ENCODE peak calls at places on chromosomes 16 and 17, in six cellular contexts. One of them, this sample, is unnamed.

GRCh38 chr17:57379237-57380054 is 123.1 kb downstream of the MSI2 start:
- DNase-seq in tibial nerve: no peak
- DNase-seq in GM12878: no peak
- DNase-seq in lung: no peak
- DNase-seq in uterus: peak; percentile 18
- DNase-seq in IMR-90: peak; percentile 12
- DNase-seq in this sample: no peak

GRCh38 chr17:6366144-6366755 is 68.7 kb downstream of the AIPL1 start:
- DNase-seq in lung: no peak
- DNase-seq in uterus: no peak
- DNase-seq in tibial nerve: no peak
- DNase-seq in IMR-90: peak; percentile 24
- DNase-seq in GM12878: no peak
- DNase-seq in this sample: no peak

GRCh38 chr16:9139965-9140364 is 48.5 kb downstream of the HAPSTR1 start:
- DNase-seq in IMR-90: peak; percentile 35
- DNase-seq in uterus: no peak
- DNase-seq in tibial nerve: no peak
- DNase-seq in lung: no peak
- DNase-seq in GM12878: no peak
- DNase-seq in this sample: no peak

GRCh38 chr16:14089283-14089823 is 18.2 kb downstream of the MRTFB start:
- DNase-seq in lung: no peak
- DNase-seq in GM12878: no peak
- DNase-seq in tibial nerve: no peak
- DNase-seq in IMR-90: no peak
- DNase-seq in uterus: no peak
- DNase-seq in this sample: no peak

GRCh38 chr16:52435573-52435972 is 111.4 kb downstream of the TOX3 start:
- DNase-seq in GM12878: no peak
- DNase-seq in IMR-90: no peak
- DNase-seq in tibial nerve: no peak
- DNase-seq in uterus: no peak
- DNase-seq in lung: no peak
- DNase-seq in this sample: no peak

GRCh38 chr16:75576384-75576811 is 10.2 kb downstream of the GABARAPL2 start:
- DNase-seq in lung: no peak
- DNase-seq in IMR-90: no peak
- DNase-seq in uterus: peak; percentile 76
- DNase-seq in GM12878: no peak
- DNase-seq in tibial nerve: no peak
- DNase-seq in this sample: no peak

GRCh38 chr17:11807606-11808005 is 189.7 kb downstream of the ZNF18 start:
- DNase-seq in GM12878: no peak
- DNase-seq in IMR-90: no peak
- DNase-seq in lung: no peak
- DNase-seq in tibial nerve: no peak
- DNase-seq in uterus: no peak
- DNase-seq in this sample: no peak

GRCh38 chr17:57723427-57724037 is 21.6 kb downstream of the CCDC182 start:
- DNase-seq in GM12878: no peak
- DNase-seq in lung: no peak
- DNase-seq in uterus: no peak
- DNase-seq in tibial nerve: no peak
- DNase-seq in IMR-90: no peak
- DNase-seq in this sample: no peak

GRCh38 chr17:19421926-19422325 is 10.9 kb downstream of the RNF112 start:
- DNase-seq in lung: no peak
- DNase-seq in GM12878: no peak
- DNase-seq in uterus: no peak
- DNase-seq in IMR-90: no peak
- DNase-seq in tibial nerve: no peak
- DNase-seq in this sample: no peak

GRCh38 chr17:45342871-45343526 is 26.2 kb upstream of the MAP3K14 start:
- DNase-seq in uterus: peak; percentile 7
- DNase-seq in GM12878: no peak
- DNase-seq in lung: no peak
- DNase-seq in tibial nerve: no peak
- DNase-seq in IMR-90: no peak
- DNase-seq in this sample: no peak

GRCh38 chr17:47870042-47870441 is 19.1 kb upstream of the SP6 start:
- DNase-seq in IMR-90: no peak
- DNase-seq in lung: no peak
- DNase-seq in tibial nerve: no peak
- DNase-seq in GM12878: no peak
- DNase-seq in uterus: no peak
- DNase-seq in this sample: no peak
- H3K27me3 ChIP-seq in IMR-90: peaks cover 57% of the 10 kb centered on the region
- H3K27me3 ChIP-seq in lung: no peaks in the 10 kb centered on the region
- H3K27me3 ChIP-seq in tibial nerve: peaks cover 78% of the 10 kb centered on the region
- H3K27me3 ChIP-seq in GM12878: no peaks in the 10 kb centered on the region
- H3K27me3 ChIP-seq in uterus: peaks cover 9% of the 10 kb centered on the region
- H3K27me3 ChIP-seq in this sample: peaks cover 5% of the 10 kb centered on the region

DNA sequence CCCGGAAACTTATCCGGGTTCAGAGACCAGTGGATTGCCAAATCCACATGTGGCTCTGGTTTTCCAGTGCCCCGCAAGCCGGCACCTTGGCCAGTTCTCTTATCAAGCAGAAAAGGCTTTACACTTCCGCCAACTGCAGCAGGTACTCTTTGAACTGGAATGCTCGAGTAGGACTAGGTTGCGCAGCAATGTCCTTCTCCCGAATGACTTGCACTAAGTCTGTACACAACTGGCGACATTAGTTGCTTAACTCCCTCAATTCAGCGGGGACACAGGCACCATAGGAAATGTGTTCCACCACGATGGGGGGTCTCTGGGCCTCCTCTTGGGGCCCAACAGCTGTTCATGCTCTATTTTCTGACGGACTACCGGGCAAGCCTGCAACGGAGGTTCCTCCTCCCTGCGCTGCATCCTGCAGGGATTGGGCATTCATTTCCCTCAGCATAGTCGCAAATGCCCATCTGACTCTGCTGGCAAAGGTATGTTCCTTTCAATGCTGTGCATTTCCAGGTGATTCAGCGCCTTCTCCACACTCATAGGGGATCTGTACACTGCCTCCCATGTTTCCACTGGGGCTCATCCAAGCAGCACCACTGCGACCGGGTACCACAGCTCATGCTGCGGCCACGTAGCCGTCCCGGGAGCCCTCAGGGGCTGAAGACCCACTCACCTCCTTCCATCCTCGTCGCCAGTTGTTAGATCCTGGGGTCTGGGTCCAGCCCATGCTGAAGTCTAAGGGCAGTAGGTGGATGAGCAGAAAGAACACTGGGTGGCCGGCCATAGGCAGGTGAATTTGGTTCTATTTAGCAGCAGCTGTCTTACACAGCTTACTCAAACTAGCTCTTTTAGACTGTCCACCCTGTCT is 34.2 kb upstream of the APPBP2 start:
- DNase-seq in lung: peak; percentile 61
- DNase-seq in tibial nerve: no peak
- DNase-seq in IMR-90: no peak
- DNase-seq in uterus: no peak
- DNase-seq in GM12878: no peak
- DNase-seq in this sample: no peak
- TF ChIP-seq CTCF in lung: no peak
- TF ChIP-seq CTCF in tibial nerve: no peak
- TF ChIP-seq CTCF in IMR-90: no peak
- TF ChIP-seq CTCF in uterus: no peak
- TF ChIP-seq CTCF in GM12878: no peak
- TF ChIP-seq CTCF in this sample: no peak

GRCh38 chr17:49997773-49998703 is 3.0 kb upstream of the DLX3 start:
- DNase-seq in GM12878: peak; percentile 34
- DNase-seq in IMR-90: peak; percentile 77
- DNase-seq in tibial nerve: peak; percentile 24
- DNase-seq in uterus: peak; percentile 63
- DNase-seq in lung: peak; percentile 86
- DNase-seq in this sample: peak; percentile 86
- H3K27me3 ChIP-seq in GM12878: peaks cover 10% of the 10 kb centered on the region
- H3K27me3 ChIP-seq in IMR-90: peaks cover 73% of the 10 kb centered on the region
- H3K27me3 ChIP-seq in tibial nerve: peaks cover 94% of the 10 kb centered on the region
- H3K27me3 ChIP-seq in uterus: peaks cover 58% of the 10 kb centered on the region
- H3K27me3 ChIP-seq in lung: no peaks in the 10 kb centered on the region
- H3K27me3 ChIP-seq in this sample: no peaks in the 10 kb centered on the region

GRCh38 chr16:28280881-28281836 is 11.2 kb upstream of the SBK1 start:
- DNase-seq in lung: no peak
- DNase-seq in tibial nerve: no peak
- DNase-seq in GM12878: no peak
- DNase-seq in IMR-90: no peak
- DNase-seq in uterus: no peak
- DNase-seq in this sample: no peak
- TF ChIP-seq CTCF in lung: no peak
- TF ChIP-seq CTCF in tibial nerve: no peak
- TF ChIP-seq CTCF in GM12878: no peak
- TF ChIP-seq CTCF in IMR-90: no peak
- TF ChIP-seq CTCF in uterus: no peak
- TF ChIP-seq CTCF in this sample: no peak

GRCh38 chr17:8056976-8057625 is 18.2 kb downstream of the ALOX15B start:
- DNase-seq in GM12878: no peak
- DNase-seq in IMR-90: no peak
- DNase-seq in tibial nerve: no peak
- DNase-seq in uterus: no peak
- DNase-seq in lung: no peak
- DNase-seq in this sample: no peak
- H3K27me3 ChIP-seq in GM12878: no peaks in the 10 kb centered on the region
- H3K27me3 ChIP-seq in IMR-90: peaks cover 45% of the 10 kb centered on the region
- H3K27me3 ChIP-seq in tibial nerve: peaks cover 46% of the 10 kb centered on the region
- H3K27me3 ChIP-seq in uterus: peaks cover 32% of the 10 kb centered on the region
- H3K27me3 ChIP-seq in lung: no peaks in the 10 kb centered on the region
- H3K27me3 ChIP-seq in this sample: no peaks in the 10 kb centered on the region

GRCh38 chr17:39607851-39608130 is at the start of gene NEUROD2:
- DNase-seq in uterus: no peak
- DNase-seq in lung: no peak
- DNase-seq in tibial nerve: no peak
- DNase-seq in IMR-90: no peak
- DNase-seq in GM12878: no peak
- DNase-seq in this sample: no peak

GRCh38 chr17:39608601-39609000 is 881 bp upstream of the NEUROD2 start:
- DNase-seq in lung: no peak
- DNase-seq in IMR-90: no peak
- DNase-seq in GM12878: no peak
- DNase-seq in tibial nerve: no peak
- DNase-seq in uterus: no peak
- DNase-seq in this sample: no peak

GRCh38 chr17:39608142-39608541 is 422 bp upstream of the NEUROD2 start:
- DNase-seq in GM12878: no peak
- DNase-seq in lung: no peak
- DNase-seq in IMR-90: no peak
- DNase-seq in uterus: no peak
- DNase-seq in tibial nerve: no peak
- DNase-seq in this sample: no peak

GRCh38 chr17:39606434-39607056 is 1.2 kb downstream of the NEUROD2 start:
- DNase-seq in uterus: no peak
- DNase-seq in GM12878: no peak
- DNase-seq in IMR-90: no peak
- DNase-seq in lung: no peak
- DNase-seq in tibial nerve: no peak
- DNase-seq in this sample: peak; percentile 33

GRCh38 chr17:39607057-39607850 is 466 bp downstream of the NEUROD2 start:
- DNase-seq in uterus: no peak
- DNase-seq in lung: no peak
- DNase-seq in tibial nerve: no peak
- DNase-seq in IMR-90: no peak
- DNase-seq in GM12878: no peak
- DNase-seq in this sample: peak; percentile 21
- TF ChIP-seq CTCF in uterus: no peak
- TF ChIP-seq CTCF in lung: no peak
- TF ChIP-seq CTCF in tibial nerve: no peak
- TF ChIP-seq CTCF in IMR-90: no peak
- TF ChIP-seq CTCF in GM12878: no peak
- TF ChIP-seq CTCF in this sample: no peak